ENCODE peak calls at places on chromosomes 13 and 19, in six cellular contexts. M is CD4-positive, alpha-beta T cell; G is RWPE1; S is GM20000; N is HFFc6; L is GM23338. C is an unnamed sample.

GRCh38 chr13:37175996-37176395 is 70.5 kb upstream of the CSNK1A1L start:
- DNase-seq in M (no peak), G (no peak), S (no peak), L (no peak), N (peak), C (peak)

GRCh38 chr13:32824671-32825070 is 191.6 kb upstream of the KL start:
- DNase-seq in M (no peak), S (no peak), G (peak), N (peak), L (peak), C (peak)

GRCh38 chr13:46659413-46660065 is 106.6 kb downstream of the LRCH1 start:
- DNase-seq in G (no peak), N (no peak), L (no peak), M (no peak), S (no peak), C (no peak)

GRCh38 chr13:24997367-24997967 is 98.5 kb upstream of the PABPC3 start:
- DNase-seq in N (peak), L (peak), G (peak), M (no peak), S (peak), C (peak)

GRCh38 chr13:42367836-42368235 is 95.9 kb downstream of the AKAP11 start:
- DNase-seq in L (no peak), M (no peak), S (no peak), N (no peak), G (no peak), C (no peak)

GRCh38 chr13:29502391-29503008 is 93.0 kb downstream of the SLC7A1 start:
- DNase-seq in M (no peak), N (no peak), L (no peak), S (no peak), G (no peak), C (no peak)

GRCh38 chr13:29569253-29570057 is 26.0 kb downstream of the SLC7A1 start:
- DNase-seq in M (no peak), G (no peak), S (no peak), N (no peak), L (no peak), C (no peak)

GRCh38 chr13:113874177-113874576 is 10.3 kb upstream of the GAS6 start:
- DNase-seq in S (no peak), G (no peak), M (no peak), L (no peak), N (no peak), C (no peak)

GRCh38 chr13:45219938-45220375 is 19.1 kb upstream of the KCTD4 start:
- DNase-seq in L (peak), N (peak), M (no peak), G (peak), S (no peak), C (peak)

GRCh38 chr19:49809155-49809986 is 3.7 kb downstream of the FUZ start:
- DNase-seq in M (peak), G (peak), N (no peak), L (peak), S (peak), C (no peak)

GRCh38 chr19:28028881-28029280 is 1184.1 kb downstream of the UQCRFS1 start:
- DNase-seq in M (no peak), N (no peak), L (no peak), S (no peak), G (no peak), C (no peak)

GRCh38 chr19:7851623-7852500 is 21.8 kb downstream of the EVI5L start:
- DNase-seq in M (no peak), G (no peak), N (no peak), L (no peak), S (no peak), C (no peak)

GRCh38 chr13:90272356-90272755 is 1075.1 kb upstream of the MIR17HG start:
- DNase-seq in S (no peak), M (no peak), L (no peak), G (peak), N (peak), C (no peak)

GRCh38 chr13:80477641-80478443 is 136.9 kb upstream of the SPRY2 start:
- DNase-seq in M (no peak), S (no peak), N (no peak), G (peak), L (no peak), C (no peak)

GRCh38 chr19:35261356-35262100 is 7.2 kb upstream of the USF2 start:
- DNase-seq in S (peak), M (no peak), N (no peak), G (no peak), L (no peak), C (no peak)

GRCh38 chr13:46119883-46120614 is 15.2 kb upstream of the CPB2 start:
- DNase-seq in S (no peak), N (peak), G (peak), M (no peak), L (no peak), C (no peak)

GRCh38 chr13:23212621-23213020 is 31.8 kb downstream of the SGCG start:
- DNase-seq in M (no peak), N (no peak), S (no peak), G (no peak), L (peak), C (no peak)

GRCh38 chr13:24159362-24159761 is 1.2 kb upstream of the SPATA13 start:
- DNase-seq in M (no peak), L (no peak), N (no peak), S (no peak), G (no peak), C (no peak)

GRCh38 chr19:6828698-6829633 is 56.5 kb downstream of the VAV1 start:
- DNase-seq in G (peak), S (peak), L (peak), N (no peak), M (no peak), C (no peak)

GRCh38 chr19:18205180-18205915 is 1.5 kb upstream of the RAB3A start:
- DNase-seq in G (peak), L (peak), N (peak), S (peak), M (peak), C (peak)

GRCh38 chr19:18211683-18212082 is 7.8 kb upstream of the RAB3A start:
- DNase-seq in M (no peak), N (no peak), L (no peak), S (no peak), G (no peak), C (no peak)

GRCh38 chr19:18204394-18205179 is 745 bp upstream of the RAB3A start:
- DNase-seq in M (peak), G (peak), S (no peak), L (peak), N (no peak), C (no peak)

GRCh38 chr19:18206018-18206417 is 2.2 kb upstream of the RAB3A start:
- DNase-seq in M (no peak), G (no peak), L (peak), S (peak), N (no peak), C (no peak)

DNA sequence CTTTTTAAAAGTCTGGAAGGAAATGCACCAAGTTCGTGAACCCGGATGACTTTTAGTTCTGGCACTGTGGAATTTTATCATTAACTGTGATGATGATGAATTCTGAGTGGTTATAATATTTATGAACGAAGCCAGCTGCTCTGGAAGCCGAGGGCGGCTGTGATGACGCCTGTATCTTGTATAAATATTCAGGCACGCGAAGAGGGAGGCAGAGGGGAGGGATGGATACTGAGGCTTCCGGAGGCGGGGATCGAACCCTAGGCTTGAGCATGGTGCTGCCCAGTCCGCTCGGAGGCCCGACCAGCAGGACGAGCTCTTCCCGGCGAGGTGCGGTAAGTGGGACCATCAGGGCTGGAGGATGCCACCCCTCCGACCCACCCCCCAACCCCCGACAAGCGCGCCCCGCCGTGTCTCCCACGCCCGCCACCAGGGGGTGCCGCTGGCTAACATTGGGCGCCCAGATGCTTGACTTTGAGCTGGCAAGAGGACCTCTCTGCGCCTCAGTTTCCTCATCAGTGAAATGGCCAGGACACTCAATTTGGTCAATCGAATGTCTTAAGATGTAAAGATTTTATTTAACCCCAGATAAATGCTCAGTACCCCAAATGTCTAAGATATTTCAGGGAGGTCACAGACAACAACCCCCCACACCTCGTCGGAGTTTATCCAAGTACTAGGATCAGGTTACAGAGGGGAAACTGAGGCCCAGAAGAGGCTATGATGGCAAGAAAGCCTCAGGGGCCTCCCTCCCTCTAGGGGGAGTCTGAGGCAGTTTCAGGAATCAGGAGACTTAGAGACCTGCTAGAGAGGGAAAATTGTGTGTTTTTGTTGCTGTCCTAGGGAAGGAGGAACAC is 4.5 kb upstream of the RAB3A start:
- DNase-seq in N (peak), S (peak), G (no peak), L (peak), M (peak), C (peak)
- TF ChIP-seq CTCF in N (peak), S (peak), G (peak), L (peak), M (peak), C (peak)

GRCh38 chr19:19732579-19733501 is at the start of gene ZNF14:
- DNase-seq in M (peak), N (peak), S (peak), L (peak), G (peak), C (peak)
- TF ChIP-seq CTCF in M (no peak), N (peak), S (no peak), L (peak), G (no peak), C (peak)

DNA sequence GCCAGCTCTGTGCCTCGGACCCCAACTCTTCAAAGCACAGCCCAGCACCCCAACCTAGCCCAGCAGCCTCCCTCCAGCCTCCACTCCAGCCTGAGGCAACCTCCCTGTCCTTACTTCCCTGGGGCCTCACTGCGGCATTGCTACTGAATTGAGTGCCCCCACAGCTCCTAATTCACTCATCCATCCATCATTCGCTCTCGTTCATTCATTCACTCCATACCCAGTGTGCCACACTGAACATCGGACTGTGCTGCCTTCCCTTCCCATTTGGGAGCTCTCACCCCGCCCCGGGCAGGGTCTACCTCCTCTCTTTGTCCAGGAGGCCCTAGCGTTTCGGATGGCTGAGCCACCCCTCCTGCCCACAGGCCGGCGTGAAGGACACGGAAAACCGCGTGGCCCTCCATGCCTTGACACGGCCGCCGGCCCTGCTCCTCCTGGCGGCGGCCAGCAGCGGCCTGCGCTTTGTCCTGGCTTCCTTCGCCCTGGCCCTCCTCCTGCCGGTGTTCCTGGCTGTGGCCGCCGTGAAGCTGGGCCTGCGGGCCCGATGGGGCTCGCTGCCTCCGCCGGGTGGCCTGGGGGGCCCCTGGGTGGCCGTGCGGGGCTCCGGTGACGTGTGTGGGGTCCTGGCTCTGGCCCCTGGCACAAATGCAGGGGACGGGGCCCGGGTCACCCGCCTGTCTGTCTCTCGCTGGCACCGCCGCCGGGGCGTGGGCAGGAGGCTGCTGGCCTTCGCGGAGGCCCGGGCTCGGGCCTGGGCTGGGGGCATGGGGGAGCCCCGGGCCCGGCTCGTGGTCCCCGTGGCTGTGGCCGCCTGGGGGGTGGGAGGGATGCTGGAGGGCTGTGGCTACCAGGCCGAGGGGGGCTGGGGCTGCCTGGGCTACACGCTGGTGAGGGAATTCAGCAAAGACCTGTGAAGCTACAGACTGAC is 1.3 kb downstream of the NAT14 start:
- DNase-seq in L (no peak), G (no peak), N (no peak), M (no peak), S (peak), C (no peak)
- TF ChIP-seq CTCF in L (peak), G (no peak), N (no peak), M (no peak), S (no peak), C (peak)

DNA sequence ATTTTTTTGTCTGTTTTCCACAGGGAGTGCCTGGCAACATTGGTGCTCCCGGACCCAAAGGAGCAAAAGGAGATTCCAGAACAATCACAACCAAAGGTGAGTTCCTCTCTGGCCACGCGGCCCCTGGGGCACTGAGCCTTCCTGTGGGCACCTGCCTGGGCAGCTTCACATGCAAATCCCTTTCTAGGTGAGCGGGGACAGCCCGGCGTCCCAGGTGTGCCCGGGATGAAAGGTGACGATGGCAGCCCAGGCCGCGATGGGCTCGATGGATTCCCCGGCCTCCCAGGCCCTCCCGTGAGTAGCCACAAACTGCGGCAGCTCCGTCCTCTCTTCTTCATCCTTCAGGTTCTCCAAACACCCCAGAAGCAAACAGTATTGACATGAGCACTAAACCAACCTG is 99.4 kb downstream of the RAB20 start:
- DNase-seq in L (no peak), M (no peak), S (no peak), G (no peak), N (no peak), C (no peak)
- TF ChIP-seq CTCF in L (no peak), M (no peak), S (no peak), G (no peak), N (no peak), C (no peak)

GRCh38 chr19:11101057-11101456 is 11.8 kb downstream of the LDLR start:
- DNase-seq in N (no peak), G (no peak), S (no peak), L (no peak), M (no peak), C (no peak)

GRCh38 chr19:11096210-11096841 is 7.1 kb downstream of the LDLR start:
- DNase-seq in M (no peak), N (peak), L (no peak), S (peak), G (no peak), C (no peak)

GRCh38 chr19:11098861-11099260 is 9.6 kb downstream of the LDLR start:
- DNase-seq in M (no peak), L (no peak), S (no peak), N (no peak), G (no peak), C (no peak)

GRCh38 chr19:11100064-11100463 is 10.8 kb downstream of the LDLR start:
- DNase-seq in G (no peak), S (no peak), L (no peak), N (no peak), M (no peak), C (no peak)

DNA sequence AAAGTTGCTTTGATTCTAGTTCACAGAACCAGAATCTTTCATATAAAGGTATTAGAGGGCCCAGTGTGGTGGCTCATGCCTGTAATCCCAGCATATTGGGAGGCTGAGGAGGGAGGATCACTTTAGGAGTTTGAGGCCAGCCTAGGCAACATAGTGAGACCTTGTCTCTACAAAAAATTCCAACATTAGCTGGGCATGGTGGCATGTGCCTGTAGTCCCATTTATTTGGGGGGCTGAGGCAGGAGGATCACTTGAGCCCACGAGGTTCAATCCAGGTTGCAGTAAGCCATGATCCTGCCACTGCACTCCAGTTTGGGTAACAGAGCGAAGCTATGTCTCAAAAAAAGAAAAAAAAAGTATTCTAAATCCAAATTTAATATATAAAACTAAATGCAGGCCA is 9.1 kb downstream of the LDLR start:
- DNase-seq in N (no peak), S (no peak), L (no peak), G (no peak), M (no peak), C (no peak)
- TF ChIP-seq CTCF in N (no peak), S (no peak), L (no peak), G (no peak), M (no peak), C (no peak)

GRCh38 chr19:416416-416815 is 7.5 kb upstream of the C2CD4C start:
- DNase-seq in L (no peak), G (no peak), N (no peak), M (no peak), S (no peak), C (no peak)

GRCh38 chr19:415292-415691 is 6.3 kb upstream of the C2CD4C start:
- DNase-seq in N (no peak), S (no peak), M (no peak), L (no peak), G (no peak), C (no peak)

GRCh38 chr19:411723-412355 is 2.9 kb upstream of the C2CD4C start:
- DNase-seq in M (no peak), N (no peak), L (no peak), G (no peak), S (no peak), C (no peak)

GRCh38 chr19:412356-413355 is 3.7 kb upstream of the C2CD4C start:
- DNase-seq in S (no peak), L (peak), G (no peak), M (no peak), N (no peak), C (no peak)

GRCh38 chr19:413756-414420 is 4.9 kb upstream of the C2CD4C start:
- DNase-seq in G (no peak), S (no peak), M (no peak), N (no peak), L (no peak), C (no peak)
- TF ChIP-seq CTCF in G (no peak), S (no peak), M (no peak), N (no peak), L (no peak), C (no peak)

GRCh38 chr19:52492991-52493470 is 34.4 kb upstream of the ZNF808 start:
- DNase-seq in L (peak), N (no peak), S (no peak), G (no peak), M (no peak), C (no peak)
- TF ChIP-seq CTCF in L (peak), N (no peak), S (no peak), G (no peak), M (no peak), C (no peak)

GRCh38 chr13:28071424-28071823 is 29.0 kb downstream of the FLT3 start:
- DNase-seq in G (no peak), S (no peak), M (no peak), L (no peak), N (no peak), C (no peak)

DNA sequence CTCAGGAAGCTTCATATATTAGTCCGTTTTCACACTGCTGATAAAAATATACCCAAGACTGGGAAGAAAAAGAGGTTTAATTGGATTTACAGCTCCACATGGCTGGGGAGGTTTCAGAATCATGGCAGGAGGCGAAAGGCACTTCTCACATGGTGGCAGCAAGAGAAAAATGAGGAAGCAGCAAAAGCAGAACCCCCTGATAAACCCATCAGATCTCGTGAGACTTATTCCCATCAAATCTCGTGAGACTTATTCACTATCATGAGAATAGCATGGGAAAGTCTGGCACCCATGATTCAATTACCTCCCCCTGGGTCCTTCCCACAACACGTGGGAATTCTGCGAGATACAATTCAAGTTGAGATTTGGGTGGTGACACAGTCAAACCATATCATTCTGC is 23.1 kb downstream of the FLT3 start:
- DNase-seq in N (no peak), M (no peak), L (no peak), G (no peak), S (no peak), C (no peak)
- TF ChIP-seq CTCF in N (no peak), M (no peak), L (no peak), G (no peak), S (no peak), C (no peak)

C was measured in AG09309.